ENCODE peak calls at places on chromosomes 3 and 15, in five cellular contexts. H is stimulated activated CD8-positive, alpha-beta memory T cell treated with anti-CD3 and anti-CD28 coated beads, Interleukin-4, amount 100 ng/mL, for 4 hours; V is H4; T is fibroblast of mammary gland; D is H1. P is an unnamed sample.

GRCh38 chr3:115922681-115923347 is 299.5 kb downstream of the GAP43 start:
- DNase-seq in H (no peak), V (peak; percentile 12), T (peak; percentile 35), D (peak; percentile 64), P (peak; percentile 56)

GRCh38 chr3:195446359-195446758 is 3.5 kb upstream of the ACAP2 start:
- DNase-seq in H (no peak), V (no peak), T (no peak), D (no peak), P (no peak)

GRCh38 chr3:137761563-137762503 is 2.3 kb upstream of the SOX14 start:
- DNase-seq in H (no peak), V (no peak), T (no peak), D (peak; percentile 59), P (no peak)

GRCh38 chr3:44833394-44833793 is 28.3 kb upstream of the TMEM42 start:
- DNase-seq in H (no peak), V (no peak), T (no peak), D (no peak), P (no peak)

GRCh38 chr3:148880681-148881080 is 15.6 kb downstream of the CPA3 start:
- DNase-seq in H (no peak), V (peak; percentile 36), T (no peak), D (no peak), P (no peak)

GRCh38 chr15:31237042-31237324 is 89.7 kb upstream of the KLF13 start:
- DNase-seq in H (no peak), V (no peak), T (no peak), D (no peak), P (no peak)

GRCh38 chr3:188854395-188855149 is 317.2 kb upstream of the TPRG1 start:
- DNase-seq in H (no peak), V (no peak), T (peak; percentile 92), D (no peak), P (peak; percentile 85)

GRCh38 chr3:157073810-157074209 is 86.1 kb downstream of the CCNL1 start:
- DNase-seq in H (no peak), V (peak; percentile 52), T (peak; percentile 82), D (no peak), P (peak; percentile 93)

GRCh38 chr3:127204841-127205582 is 12.1 kb downstream of the PRR23E start:
- DNase-seq in H (no peak), V (no peak), T (no peak), D (no peak), P (no peak)

GRCh38 chr15:64740361-64741170 is 34.8 kb downstream of the RBPMS2 start:
- DNase-seq in H (no peak), V (no peak), T (peak; percentile 67), D (no peak), P (peak; percentile 79)

GRCh38 chr3:85939026-85939616 is 980.3 kb downstream of the CADM2 start:
- DNase-seq in H (no peak), V (peak; percentile 43), T (no peak), D (no peak), P (no peak)

GRCh38 chr15:81619002-81619401 is 245.0 kb upstream of the TMC3 start:
- DNase-seq in H (no peak), V (no peak), T (no peak), D (no peak), P (no peak)

GRCh38 chr15:45132844-45133560 is 3.2 kb downstream of the DUOX1 start:
- DNase-seq in H (no peak), V (no peak), T (no peak), D (no peak), P (peak; percentile 24)

GRCh38 chr15:29859293-29859692 is 37.0 kb upstream of the TJP1 start:
- DNase-seq in H (no peak), V (no peak), T (no peak), D (no peak), P (no peak)

GRCh38 chr15:78950906-78951840 is 6.3 kb upstream of the CTSH start:
- DNase-seq in H (no peak), V (peak; percentile 44), T (no peak), D (no peak), P (peak; percentile 55)

GRCh38 chr15:48076454-48076853 is 44.3 kb upstream of the SLC24A5 start:
- DNase-seq in H (no peak), V (no peak), T (no peak), D (no peak), P (no peak)

GRCh38 chr3:134609821-134610454 is 40.9 kb downstream of the KY start:
- DNase-seq in H (no peak), V (no peak), T (no peak), D (no peak), P (no peak)

GRCh38 chr15:57376695-57377477 is 581 bp downstream of the CGNL1 start:
- DNase-seq in H (no peak), V (no peak), T (no peak), D (no peak), P (peak; percentile 39)

GRCh38 chr3:127161973-127162579 is 30.9 kb upstream of the PRR23E start:
- DNase-seq in H (no peak), V (no peak), T (no peak), D (no peak), P (no peak)

GRCh38 chr15:38253448-38253847 is 812 bp downstream of the SPRED1 start:
- DNase-seq in H (no peak), V (peak; percentile 66), T (peak; percentile 83), D (no peak), P (peak; percentile 84)

GRCh38 chr15:67067161-67067853 is 1.9 kb downstream of the SMAD3 start:
- DNase-seq in H (no peak), V (no peak), T (peak; percentile 67), D (no peak), P (peak; percentile 64)

GRCh38 chr15:48748535-48748934 is 62.3 kb downstream of the CEP152 start:
- DNase-seq in H (no peak), V (no peak), T (peak; percentile 33), D (no peak), P (peak; percentile 59)

GRCh38 chr3:5806192-5806591 is 618.7 kb downstream of the EDEM1 start:
- DNase-seq in H (no peak), V (no peak), T (no peak), D (no peak), P (no peak)

GRCh38 chr15:56984681-56985515 is 66.5 kb downstream of the TCF12 start:
- DNase-seq in H (no peak), V (no peak), T (peak; percentile 70), D (no peak), P (peak; percentile 79)

GRCh38 chr3:58177747-58178527 is 32.8 kb downstream of the DNASE1L3 start:
- DNase-seq in H (peak; percentile 92), V (peak; percentile 15), T (peak; percentile 76), D (peak; percentile 99), P (peak; percentile 89)

GRCh38 chr3:120352017-120352416 is 2.9 kb upstream of the LRRC58 start:
- DNase-seq in H (no peak), V (no peak), T (no peak), D (no peak), P (no peak)

GRCh38 chr15:70528270-70528706 is 235.1 kb downstream of the UACA start:
- DNase-seq in H (no peak), V (peak; percentile 86), T (no peak), D (peak; percentile 32), P (peak; percentile 24)

GRCh38 chr3:52245322-52246263 is at the start of gene PPM1M:
- DNase-seq in H (no peak), V (no peak), T (peak; percentile 21), D (peak; percentile 83), P (peak; percentile 72)

GRCh38 chr3:38649500-38650247 is at the start of gene SCN5A:
- DNase-seq in H (peak; percentile 31), V (no peak), T (peak; percentile 13), D (peak; percentile 82), P (peak; percentile 36)

P was measured in GM23248.